ENCODE peak calls at places on chromosomes 2 and 18, in seven cellular contexts. G is neuronal stem cell, W is mammary epithelial cell, E is HepG2, I is mesendoderm, N is H9, C is Karpas-422. Q is an unnamed sample.

GRCh38 chr18:57422313-57422872 is 12.8 kb upstream of the ONECUT2 start:
- DNase-seq in G (no peak), W (no peak), E (peak; percentile 72), I (no peak), N (no peak), C (peak; percentile 38), Q (no peak)

GRCh38 chr2:5743992-5744391 is 51.8 kb downstream of the SOX11 start:
- DNase-seq in G (no peak), W (no peak), E (no peak), I (peak; percentile 23), N (peak; percentile 56), C (peak; percentile 53), Q (no peak)

GRCh38 chr2:18690342-18690741 is 101.0 kb upstream of the NT5C1B start:
- DNase-seq in G (no peak), W (no peak), E (no peak), I (peak; percentile 74), N (peak; percentile 85), C (peak; percentile 51), Q (no peak)

GRCh38 chr18:37701967-37702366 is 136.4 kb upstream of the CELF4 start:
- DNase-seq in G (no peak), W (peak; percentile 4), E (no peak), I (no peak), N (no peak), C (peak; percentile 43), Q (no peak)

GRCh38 chr18:5772271-5772670 is 123.1 kb downstream of the TMEM200C start:
- DNase-seq in G (no peak), W (no peak), E (no peak), I (no peak), N (no peak), C (no peak), Q (no peak)

GRCh38 chr2:506866-507265 is 170.3 kb downstream of the TMEM18 start:
- DNase-seq in G (no peak), W (no peak), E (no peak), I (no peak), N (no peak), C (no peak), Q (no peak)

GRCh38 chr2:152861349-152861942 is 143.0 kb downstream of the ARL6IP6 start:
- DNase-seq in G (no peak), W (peak; percentile 14), E (peak; percentile 43), I (peak; percentile 68), N (peak; percentile 49), C (peak; percentile 75), Q (peak; percentile 45)

GRCh38 chr18:55401638-55402191 is 186.3 kb downstream of the TCF4 start:
- DNase-seq in G (peak; percentile 38), W (no peak), E (peak; percentile 2), I (peak; percentile 96), N (peak; percentile 69), C (no peak), Q (no peak)

DNA sequence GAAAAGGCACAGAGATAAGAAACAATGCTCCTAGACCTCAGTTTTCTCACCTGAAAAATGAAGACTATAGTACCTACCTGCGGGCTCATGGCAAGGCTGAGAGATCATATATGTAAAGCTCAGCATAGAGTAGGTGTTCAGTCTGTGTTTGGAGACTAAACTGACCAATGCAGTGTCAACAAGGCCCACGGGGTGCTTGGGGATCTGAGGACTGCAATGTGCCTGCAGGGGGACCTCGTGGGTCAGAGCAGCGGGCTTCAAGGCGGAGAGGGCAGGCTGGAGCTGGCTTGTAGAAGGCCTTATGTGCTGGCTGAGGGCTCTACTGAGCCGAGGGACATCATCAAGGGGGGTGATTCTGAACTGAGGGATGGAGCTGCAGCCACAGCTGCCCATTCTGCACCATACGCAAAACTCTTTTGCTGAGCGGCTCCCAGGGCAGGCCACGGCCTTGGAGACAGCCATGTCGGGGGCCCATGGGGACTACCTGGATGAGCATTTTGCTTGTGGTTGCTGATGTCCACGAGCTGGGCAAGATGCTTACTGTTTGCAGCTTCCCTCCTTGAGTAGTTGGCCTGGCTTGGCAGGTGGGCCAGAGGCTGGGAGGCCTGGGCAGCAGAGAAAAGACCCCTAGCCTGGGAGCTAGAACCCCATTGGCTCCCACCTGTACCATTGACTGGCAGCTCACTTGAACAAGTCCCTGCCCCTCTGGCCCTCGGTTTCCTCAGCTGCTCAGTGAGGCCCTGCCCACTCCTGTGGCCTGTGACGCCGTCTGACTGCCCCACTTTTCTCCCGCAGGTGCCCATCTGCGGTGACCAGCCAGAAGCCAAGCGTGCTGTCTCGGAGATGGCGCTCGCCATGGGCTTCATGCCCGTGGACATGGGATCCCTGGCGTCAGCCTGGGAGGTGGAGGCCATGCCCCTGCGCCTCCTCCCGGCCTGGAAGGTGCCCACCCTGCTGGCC is 23.5 kb downstream of the STEAP3 start:
- DNase-seq in G (no peak), W (no peak), E (no peak), I (no peak), N (no peak), C (peak; percentile 51), Q (no peak)
- H3K4me2 ChIP-seq in G (peak overlapping the region; percentile 3), W (no peak overlapping the region), E (no peak overlapping the region), I (no peak overlapping the region), N (no peak overlapping the region), C (no peak overlapping the region), Q (no peak overlapping the region)

DNA sequence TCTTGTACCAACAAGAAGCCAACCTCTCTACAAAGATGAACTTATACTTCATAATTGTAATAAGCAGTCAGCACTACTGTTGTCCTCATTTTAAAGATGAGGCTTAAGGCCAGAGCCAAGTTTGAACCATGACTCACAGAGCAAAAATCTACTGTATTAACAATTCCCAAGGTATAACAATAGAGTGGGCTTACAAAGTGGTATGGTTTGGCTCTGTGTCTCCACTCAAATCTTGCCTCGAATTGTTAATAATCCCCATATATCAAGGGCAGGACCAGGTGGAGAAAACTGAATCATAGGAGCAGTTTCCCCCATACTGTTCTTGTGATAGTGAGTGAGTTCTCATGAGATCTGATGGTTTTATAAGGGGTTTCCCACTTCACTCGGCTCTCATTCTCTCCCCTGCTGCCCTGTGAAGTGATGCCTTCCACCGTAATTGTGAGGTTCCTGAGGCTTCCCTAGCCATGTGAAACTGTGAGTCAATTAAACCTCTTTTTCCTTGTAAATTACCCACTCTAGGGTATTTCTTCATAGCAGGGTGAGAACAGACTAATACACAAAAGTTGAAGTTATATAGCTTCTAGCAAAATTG is 19.5 kb downstream of the MRPL44 start:
- DNase-seq in G (no peak), W (peak; percentile 35), E (no peak), I (no peak), N (no peak), C (no peak), Q (peak; percentile 60)
- H3K9ac ChIP-seq in G (no peak overlapping the region), W (no peak overlapping the region), E (no peak overlapping the region), I (no peak overlapping the region), N (no peak overlapping the region), C (no peak overlapping the region), Q (no peak overlapping the region)

DNA sequence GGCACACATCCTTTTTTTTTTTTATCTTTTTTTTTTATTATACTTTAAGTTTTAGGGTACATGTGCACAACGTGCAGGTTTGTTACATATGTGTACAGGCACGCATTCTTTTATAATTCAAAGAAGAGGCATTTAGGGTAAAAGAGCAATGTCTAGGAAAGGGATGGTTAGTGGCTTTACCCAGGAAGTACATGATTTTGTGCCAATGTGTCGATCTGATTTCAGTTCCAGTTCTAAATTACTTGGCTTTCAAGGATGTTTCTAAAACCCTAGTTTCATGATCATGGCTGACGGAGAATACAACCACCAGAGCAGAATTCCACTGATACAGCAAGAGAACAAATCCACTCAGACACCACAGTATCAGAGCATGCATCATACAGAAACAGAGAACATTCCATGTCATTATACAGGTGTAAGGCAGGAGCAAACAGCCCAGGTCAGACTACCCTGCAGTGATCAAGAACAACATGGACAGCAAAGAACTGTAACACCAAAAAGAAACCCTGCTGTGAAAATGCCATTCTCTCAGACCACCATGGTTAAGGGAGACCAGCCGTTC is 116.7 kb upstream of the STK17B start:
- DNase-seq in G (no peak), W (no peak), E (no peak), I (no peak), N (no peak), C (no peak), Q (no peak)
- H3K4me2 ChIP-seq in G (no peak overlapping the region), W (no peak overlapping the region), E (no peak overlapping the region), I (no peak overlapping the region), N (no peak overlapping the region), C (no peak overlapping the region), Q (no peak overlapping the region)

GRCh38 chr2:27885246-27885645 is 4.9 kb downstream of the RBKS start:
- DNase-seq in G (no peak), W (no peak), E (no peak), I (no peak), N (no peak), C (no peak), Q (no peak)

GRCh38 chr2:27887830-27888229 is 2.4 kb downstream of the RBKS start:
- DNase-seq in G (no peak), W (no peak), E (no peak), I (no peak), N (no peak), C (no peak), Q (no peak)

GRCh38 chr2:27887122-27887521 is 3.1 kb downstream of the RBKS start:
- DNase-seq in G (no peak), W (no peak), E (no peak), I (no peak), N (no peak), C (no peak), Q (no peak)

GRCh38 chr2:27885656-27886055 is 4.5 kb downstream of the RBKS start:
- DNase-seq in G (no peak), W (no peak), E (no peak), I (no peak), N (no peak), C (no peak), Q (no peak)

GRCh38 chr2:27886322-27886721 is 3.9 kb downstream of the RBKS start:
- DNase-seq in G (no peak), W (no peak), E (no peak), I (no peak), N (no peak), C (no peak), Q (no peak)
- H3K9ac ChIP-seq in G (no peak overlapping the region), W (no peak overlapping the region), E (no peak overlapping the region), I (no peak overlapping the region), N (no peak overlapping the region), C (no peak overlapping the region), Q (no peak overlapping the region)

DNA sequence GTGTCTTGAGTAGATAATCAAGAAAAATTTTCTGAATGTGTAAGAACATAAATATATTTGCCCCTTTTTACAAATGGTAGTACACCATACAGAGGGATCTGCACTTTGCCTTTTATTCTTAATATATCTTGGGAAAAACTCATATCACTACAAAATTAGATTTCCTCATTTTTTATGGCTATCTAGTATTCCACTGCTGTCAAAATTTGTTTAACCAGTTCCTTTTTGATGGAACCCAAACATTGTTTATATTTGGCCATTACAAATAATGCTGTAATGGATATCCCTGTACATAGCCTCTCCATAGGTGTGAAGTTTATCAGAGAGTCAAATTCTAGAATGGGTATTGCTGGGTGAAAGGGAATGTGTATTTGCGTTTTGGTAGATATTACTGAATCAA is 243.1 kb downstream of the AGPS start:
- DNase-seq in G (no peak), W (no peak), E (no peak), I (no peak), N (no peak), C (no peak), Q (no peak)
- H3K4me2 ChIP-seq in G (no peak overlapping the region), W (no peak overlapping the region), E (no peak overlapping the region), I (no peak overlapping the region), N (no peak overlapping the region), C (no peak overlapping the region), Q (no peak overlapping the region)